ENCODE peak calls at places on chromosomes 5 and 9, in seven cellular contexts. D, L, Z, R, I, G and A are unnamed samples. For H3K4me1, the result is how much of the 10 kb centered on the place peaks cover.

GRCh38 chr9:132977626-132978450 is 656 bp upstream of the GFI1B start:
- DNase-seq in I (peak), Z (peak), L (peak), R (no peak), D (peak), G (peak), A (peak)

GRCh38 chr9:112175796-112176315 is 759 bp upstream of the SUSD1 start:
- DNase-seq in G (no peak), R (no peak), L (no peak), Z (no peak), D (peak), I (peak), A (no peak)

GRCh38 chr5:119750887-119751733 is 121.8 kb downstream of the FAM170A start:
- DNase-seq in Z (no peak), D (no peak), R (no peak), L (no peak), G (no peak), I (no peak), A (no peak)

GRCh38 chr5:9059920-9060691 is 485.8 kb downstream of the SEMA5A start:
- DNase-seq in D (no peak), R (no peak), Z (no peak), G (no peak), L (no peak), I (no peak), A (no peak)

GRCh38 chr5:28430565-28431178 is 1392.3 kb upstream of the CDH9 start:
- DNase-seq in L (no peak), I (no peak), R (no peak), Z (no peak), G (no peak), D (peak), A (no peak)

GRCh38 chr9:128553695-128554094 is 1.3 kb downstream of the SPTAN1 start:
- DNase-seq in G (no peak), I (no peak), R (no peak), Z (no peak), D (peak), L (no peak), A (no peak)

GRCh38 chr9:6230037-6230778 is 14.6 kb downstream of the IL33 start:
- DNase-seq in R (no peak), G (no peak), L (no peak), I (no peak), Z (no peak), D (no peak), A (no peak)

GRCh38 chr5:87899109-87900100 is 369.2 kb downstream of the TMEM161B start:
- DNase-seq in I (peak), R (peak), G (peak), D (no peak), L (no peak), Z (no peak), A (no peak)

GRCh38 chr9:976805-977360 is 428 bp downstream of the DMRT3 start:
- DNase-seq in G (no peak), L (no peak), I (no peak), R (no peak), Z (peak), D (peak), A (no peak)

GRCh38 chr5:76074487-76074886 is 8.7 kb upstream of the SV2C start:
- DNase-seq in Z (peak), L (peak), D (no peak), G (no peak), R (no peak), I (peak), A (no peak)

GRCh38 chr5:1551913-1552312 is 28.2 kb upstream of the LPCAT1 start:
- DNase-seq in Z (no peak), L (no peak), G (no peak), I (no peak), D (no peak), R (peak), A (no peak)

GRCh38 chr5:158212237-158212636 is 353.3 kb upstream of the CLINT1 start:
- DNase-seq in D (no peak), L (no peak), G (no peak), Z (no peak), I (no peak), R (no peak), A (no peak)

GRCh38 chr9:90044710-90045151 is 439.9 kb downstream of the GADD45G start:
- DNase-seq in Z (no peak), I (peak), L (no peak), D (peak), G (no peak), R (no peak), A (no peak)

GRCh38 chr9:126516936-126517750 is 96.6 kb upstream of the LMX1B start:
- DNase-seq in Z (peak), L (no peak), R (no peak), G (peak), I (peak), D (peak), A (no peak)

GRCh38 chr5:175861337-175862130 is 9.8 kb upstream of the CPLX2 start:
- DNase-seq in G (no peak), R (no peak), L (no peak), I (peak), Z (peak), D (peak), A (no peak)

GRCh38 chr5:32193591-32193990 is 19.5 kb upstream of the GOLPH3 start:
- DNase-seq in R (peak), Z (peak), I (peak), L (peak), G (peak), D (peak), A (peak)

GRCh38 chr9:77588319-77588937 is 59.7 kb downstream of the GNA14 start:
- DNase-seq in D (peak), G (no peak), Z (no peak), R (no peak), L (no peak), I (no peak), A (no peak)

GRCh38 chr9:107060026-107060425 is 197.1 kb downstream of the ZNF462 start:
- DNase-seq in D (no peak), G (no peak), Z (no peak), I (no peak), R (no peak), L (no peak), A (no peak)

GRCh38 chr5:62671479-62671878 is 92.9 kb downstream of the LRRC70 start:
- DNase-seq in L (no peak), Z (no peak), D (no peak), I (no peak), R (no peak), G (no peak), A (no peak)

GRCh38 chr5:132057498-132058255 is 2.8 kb upstream of the IL3 start:
- DNase-seq in I (no peak), D (no peak), G (no peak), L (peak), Z (peak), R (peak), A (no peak)

DNA sequence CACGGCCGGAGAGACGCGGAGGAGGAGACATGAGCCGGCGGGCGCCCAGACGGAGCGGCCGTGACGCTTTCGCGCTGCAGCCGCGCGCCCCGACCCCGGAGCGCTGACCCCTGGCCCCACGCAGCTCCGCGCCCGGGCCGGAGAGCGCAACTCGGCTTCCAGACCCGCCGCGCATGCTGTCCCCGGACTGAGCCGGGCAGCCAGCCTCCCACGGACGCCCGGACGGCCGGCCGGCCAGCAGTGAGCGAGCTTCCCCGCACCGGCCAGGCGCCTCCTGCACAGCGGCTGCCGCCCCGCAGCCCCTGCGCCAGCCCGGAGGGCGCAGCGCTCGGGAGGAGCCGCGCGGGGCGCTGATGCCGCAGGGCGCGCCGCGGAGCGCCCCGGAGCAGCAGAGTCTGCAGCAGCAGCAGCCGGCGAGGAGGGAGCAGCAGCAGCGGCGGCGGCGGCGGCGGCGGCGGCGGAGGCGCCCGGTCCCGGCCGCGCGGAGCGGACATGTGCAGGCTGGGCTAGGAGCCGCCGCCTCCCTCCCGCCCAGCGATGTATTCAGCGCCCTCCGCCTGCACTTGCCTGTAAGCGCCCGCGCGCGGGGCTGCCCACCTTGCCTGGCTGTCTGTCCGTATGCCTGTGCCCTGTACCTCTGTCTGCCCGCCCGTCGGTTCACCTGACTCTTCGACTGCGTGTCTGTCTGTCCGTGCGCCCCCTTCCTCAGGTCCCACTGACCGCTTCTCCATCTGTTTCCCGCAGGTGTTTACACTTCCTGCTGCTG is 399 bp downstream of the FGF18 start:
- DNase-seq in G (no peak), R (no peak), Z (peak), L (peak), D (peak), I (no peak), A (peak)
- TF ChIP-seq EP300 in G (no peak), R (no peak), Z (no peak), L (no peak), D (no peak), I (no peak), A (no peak)

DNA sequence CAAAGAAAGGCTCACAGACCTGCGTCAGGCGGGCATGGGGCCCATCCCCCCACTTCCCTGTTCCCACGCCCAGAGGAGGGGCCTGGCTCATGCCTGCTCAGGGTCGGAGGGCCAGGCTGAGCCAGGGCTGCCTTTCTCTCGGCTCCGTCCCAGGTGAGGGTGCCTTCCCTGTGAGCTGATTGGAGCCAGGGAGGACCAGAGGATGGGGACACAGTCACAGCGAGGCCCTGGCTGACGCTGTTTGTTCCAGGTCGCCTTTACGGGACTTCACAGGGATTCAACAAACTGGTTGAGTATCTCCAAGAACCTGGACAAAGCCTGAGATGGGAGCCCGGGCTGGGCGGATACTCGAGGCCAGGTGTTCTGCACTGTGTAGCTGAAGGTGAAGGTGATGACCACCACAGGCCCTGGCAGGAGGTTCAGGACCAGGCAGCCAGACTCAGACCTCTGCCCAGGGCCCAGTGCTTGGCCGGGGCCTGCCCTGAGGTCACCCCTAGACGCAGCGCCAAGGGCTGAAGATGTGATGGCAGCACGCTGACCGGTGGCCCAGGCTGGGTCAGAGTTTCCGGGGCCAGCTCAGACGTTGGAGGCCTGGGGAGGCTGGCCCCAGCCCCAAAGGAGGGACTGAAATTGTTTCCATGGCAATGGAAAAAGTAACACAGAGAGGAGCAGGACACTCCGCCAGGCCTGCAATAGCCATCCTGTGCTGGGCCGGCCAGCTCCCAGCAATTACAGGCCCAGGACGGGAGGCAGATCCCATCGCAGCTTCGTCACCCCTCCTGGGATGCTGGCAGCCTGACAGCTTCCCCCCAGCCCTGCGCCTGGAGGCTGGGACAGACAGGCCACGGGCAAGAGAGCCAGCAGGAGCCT is 65.3 kb upstream of the ADAMTS2 start:
- DNase-seq in Z (peak), R (no peak), L (no peak), G (no peak), D (no peak), I (no peak), A (no peak)
- H3K4me1 ChIP-seq in Z (half or more), R (under half), L (under half), G (under half), D (under half), I (under half), A (under half)

GRCh38 chr9:134166374-134166773 is 2.0 kb upstream of the RNU6ATAC start:
- DNase-seq in L (no peak), R (no peak), D (no peak), I (no peak), G (no peak), Z (no peak), A (no peak)

GRCh38 chr9:134164879-134165278 is 515 bp upstream of the RNU6ATAC start:
- DNase-seq in R (no peak), I (no peak), Z (no peak), L (no peak), D (no peak), G (no peak), A (no peak)

GRCh38 chr9:134167530-134167931 is 3.2 kb upstream of the RNU6ATAC start:
- DNase-seq in R (no peak), G (no peak), I (no peak), Z (no peak), L (no peak), D (peak), A (no peak)

GRCh38 chr9:134163374-134164196 is 779 bp downstream of the RNU6ATAC start:
- DNase-seq in D (no peak), I (no peak), Z (peak), L (peak), R (peak), G (no peak), A (peak)

DNA sequence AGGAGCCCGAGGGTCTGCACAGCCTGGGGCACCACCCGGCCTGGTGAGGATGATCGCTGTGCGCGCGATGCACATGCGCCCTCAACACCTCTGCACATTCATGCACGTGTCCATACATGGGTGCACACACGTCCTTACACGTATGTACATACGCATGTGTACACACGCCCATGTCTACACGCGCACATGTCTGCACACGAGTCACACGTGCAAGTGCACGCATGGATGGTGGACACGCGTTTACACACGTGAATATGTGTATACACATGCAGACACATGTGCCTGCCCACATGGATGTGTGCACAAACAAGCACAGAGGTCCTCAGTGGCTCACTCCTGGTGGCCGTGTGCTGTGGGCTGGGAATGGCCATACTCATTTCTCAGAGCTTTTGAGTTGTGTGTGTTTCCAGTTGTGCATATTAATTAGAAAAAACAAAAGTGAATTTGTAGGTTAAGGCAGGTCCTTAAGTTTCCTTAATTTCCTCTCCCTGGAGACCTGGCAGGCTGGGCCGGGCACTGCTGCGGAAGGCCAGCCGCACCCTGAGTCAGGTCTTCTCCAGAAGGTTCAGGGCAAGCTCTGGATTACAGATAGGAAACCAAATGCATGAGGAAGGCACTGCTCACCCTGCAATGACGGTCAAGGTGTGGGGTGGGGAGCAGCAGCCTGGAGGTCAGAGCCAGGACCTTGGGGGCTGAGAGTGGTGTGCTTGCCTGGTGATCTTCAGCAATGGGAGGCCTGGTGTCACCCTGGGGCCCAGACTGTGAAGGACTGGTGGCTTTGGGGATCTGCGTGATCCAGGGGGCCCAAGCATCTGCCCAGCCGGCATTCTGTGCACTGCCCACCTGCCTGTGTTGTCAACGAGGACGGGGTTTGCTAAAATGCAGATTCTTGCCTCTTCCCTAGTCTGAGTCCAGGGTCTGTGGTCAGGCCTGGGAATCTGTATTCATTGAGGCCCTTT is 1.3 kb upstream of the RNU6ATAC start:
- DNase-seq in D (peak), L (peak), R (no peak), I (no peak), Z (peak), G (no peak), A (no peak)
- H3K4me3 ChIP-seq in D (no peak), L (no peak), R (no peak), I (no peak), Z (no peak), G (no peak), A (no peak)

DNA sequence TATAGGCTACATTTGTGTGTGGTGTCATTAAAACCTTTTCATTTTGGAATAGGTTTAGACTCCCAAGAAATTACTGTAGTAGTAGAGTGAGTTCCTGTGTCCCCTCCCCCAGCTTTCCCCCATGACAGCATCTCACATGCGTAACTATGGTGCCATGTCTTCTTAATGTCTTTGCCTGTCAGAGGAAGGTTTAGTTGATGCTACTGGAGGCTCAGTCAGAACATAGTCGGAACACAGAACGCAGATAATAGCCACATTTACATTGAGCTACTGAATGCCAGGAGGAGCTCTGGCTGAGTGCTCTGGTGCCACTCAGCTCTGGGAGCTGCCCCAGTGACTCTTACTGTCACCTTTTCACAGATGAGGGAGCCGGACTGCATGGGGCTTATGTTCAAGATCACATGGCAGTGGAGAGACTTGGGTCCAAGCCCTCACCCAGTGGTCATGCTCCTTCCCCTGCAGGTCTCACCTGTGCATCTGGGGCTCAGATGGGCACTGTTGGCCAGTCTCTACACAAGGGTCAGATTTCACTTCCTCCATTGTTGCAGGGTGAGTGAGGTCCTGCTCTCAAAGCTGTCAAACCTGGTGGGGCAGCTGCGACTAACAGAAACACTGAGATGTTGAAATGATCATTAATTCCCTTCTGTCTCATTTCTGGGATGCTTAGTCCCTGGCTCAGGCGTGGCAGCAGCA is 223.7 kb downstream of the AOPEP start:
- DNase-seq in R (no peak), I (no peak), Z (no peak), G (no peak), D (no peak), L (no peak), A (no peak)
- TF ChIP-seq EP300 in R (no peak), I (no peak), Z (no peak), G (no peak), D (no peak), L (no peak), A (no peak)

DNA sequence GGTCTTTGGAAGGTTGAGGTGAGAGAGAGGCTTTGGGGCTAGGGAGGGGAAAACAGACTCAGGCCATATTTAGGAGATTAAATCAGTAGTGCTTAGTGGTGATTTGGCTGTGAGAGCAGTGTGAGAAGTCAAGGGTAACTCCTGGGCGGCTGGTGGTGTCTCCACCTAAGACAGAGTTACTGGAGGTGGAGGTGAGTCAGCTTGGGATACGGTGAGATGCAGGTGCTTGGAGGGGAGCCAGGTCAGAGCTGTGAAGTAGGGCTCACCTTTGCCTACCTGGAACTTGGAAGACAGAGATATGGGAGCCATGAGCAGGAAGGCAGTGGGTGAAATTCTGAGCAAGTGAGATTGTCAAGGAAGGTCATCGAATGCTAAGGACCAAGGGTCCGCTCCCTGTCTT is 24.5 kb downstream of the RGS3 start:
- DNase-seq in L (peak), I (no peak), R (no peak), D (no peak), G (no peak), Z (no peak), A (no peak)
- H3K4me1 ChIP-seq in L (under half), I (under half), R (half or more), D (under half), G (under half), Z (under half), A (under half)